ENCODE peak calls at places on chromosome 20, in six cellular contexts. One of them, this sample, is unnamed. For H3K27me3, the result is how much of the 10 kb centered on the place peaks cover.

GRCh38 chr20:4607287-4607713 is 114.4 kb upstream of the PRND start:
- DNase-seq in AG04450: peak
- DNase-seq in body of pancreas: peak
- DNase-seq in thyroid gland: peak
- DNase-seq in cardiac muscle cell: peak
- DNase-seq in PC-3: peak
- DNase-seq in this sample: peak

GRCh38 chr20:19609642-19610223 is 148.3 kb upstream of the RIN2 start:
- DNase-seq in thyroid gland: no peak
- DNase-seq in body of pancreas: no peak
- DNase-seq in AG04450: no peak
- DNase-seq in cardiac muscle cell: no peak
- DNase-seq in PC-3: peak
- DNase-seq in this sample: no peak

GRCh38 chr20:19945732-19946670 is 71.2 kb upstream of the NAA20 start:
- DNase-seq in thyroid gland: no peak
- DNase-seq in body of pancreas: peak
- DNase-seq in PC-3: no peak
- DNase-seq in AG04450: no peak
- DNase-seq in cardiac muscle cell: no peak
- DNase-seq in this sample: no peak

GRCh38 chr20:24948939-24949679 is at the start of gene CST7:
- DNase-seq in body of pancreas: peak
- DNase-seq in AG04450: no peak
- DNase-seq in thyroid gland: no peak
- DNase-seq in PC-3: peak
- DNase-seq in cardiac muscle cell: no peak
- DNase-seq in this sample: peak

GRCh38 chr20:297925-298754 is 770 bp downstream of the ZCCHC3 start:
- DNase-seq in body of pancreas: peak
- DNase-seq in AG04450: no peak
- DNase-seq in cardiac muscle cell: peak
- DNase-seq in thyroid gland: peak
- DNase-seq in PC-3: peak
- DNase-seq in this sample: peak

GRCh38 chr20:47464380-47465101 is 37.1 kb upstream of the NCOA3 start:
- DNase-seq in thyroid gland: peak
- DNase-seq in cardiac muscle cell: no peak
- DNase-seq in body of pancreas: peak
- DNase-seq in PC-3: peak
- DNase-seq in AG04450: peak
- DNase-seq in this sample: no peak

GRCh38 chr20:8587246-8587645 is 455.2 kb downstream of the PLCB1 start:
- DNase-seq in AG04450: no peak
- DNase-seq in body of pancreas: no peak
- DNase-seq in thyroid gland: no peak
- DNase-seq in PC-3: no peak
- DNase-seq in cardiac muscle cell: no peak
- DNase-seq in this sample: no peak

GRCh38 chr20:50534567-50534966 is 24.4 kb downstream of the PTPN1 start:
- DNase-seq in thyroid gland: no peak
- DNase-seq in cardiac muscle cell: no peak
- DNase-seq in AG04450: peak
- DNase-seq in body of pancreas: no peak
- DNase-seq in PC-3: no peak
- DNase-seq in this sample: no peak

GRCh38 chr20:28562510-28562898 is 2695.0 kb upstream of the DEFB115 start:
- DNase-seq in cardiac muscle cell: no peak
- DNase-seq in AG04450: peak
- DNase-seq in thyroid gland: no peak
- DNase-seq in PC-3: peak
- DNase-seq in body of pancreas: no peak
- DNase-seq in this sample: no peak

GRCh38 chr20:50027611-50028105 is 44.9 kb downstream of the SNAI1 start:
- DNase-seq in body of pancreas: peak
- DNase-seq in cardiac muscle cell: no peak
- DNase-seq in AG04450: peak
- DNase-seq in PC-3: peak
- DNase-seq in thyroid gland: peak
- DNase-seq in this sample: no peak

GRCh38 chr20:46666818-46667515 is 15.7 kb upstream of the SLC13A3 start:
- DNase-seq in PC-3: no peak
- DNase-seq in thyroid gland: no peak
- DNase-seq in body of pancreas: no peak
- DNase-seq in cardiac muscle cell: no peak
- DNase-seq in AG04450: no peak
- DNase-seq in this sample: no peak

GRCh38 chr20:53003420-53003819 is 31.3 kb downstream of the TSHZ2 start:
- DNase-seq in PC-3: no peak
- DNase-seq in cardiac muscle cell: no peak
- DNase-seq in thyroid gland: no peak
- DNase-seq in body of pancreas: no peak
- DNase-seq in AG04450: no peak
- DNase-seq in this sample: no peak

GRCh38 chr20:2093200-2093781 is 8.3 kb upstream of the STK35 start:
- DNase-seq in cardiac muscle cell: peak
- DNase-seq in AG04450: no peak
- DNase-seq in thyroid gland: no peak
- DNase-seq in PC-3: peak
- DNase-seq in body of pancreas: no peak
- DNase-seq in this sample: peak

DNA sequence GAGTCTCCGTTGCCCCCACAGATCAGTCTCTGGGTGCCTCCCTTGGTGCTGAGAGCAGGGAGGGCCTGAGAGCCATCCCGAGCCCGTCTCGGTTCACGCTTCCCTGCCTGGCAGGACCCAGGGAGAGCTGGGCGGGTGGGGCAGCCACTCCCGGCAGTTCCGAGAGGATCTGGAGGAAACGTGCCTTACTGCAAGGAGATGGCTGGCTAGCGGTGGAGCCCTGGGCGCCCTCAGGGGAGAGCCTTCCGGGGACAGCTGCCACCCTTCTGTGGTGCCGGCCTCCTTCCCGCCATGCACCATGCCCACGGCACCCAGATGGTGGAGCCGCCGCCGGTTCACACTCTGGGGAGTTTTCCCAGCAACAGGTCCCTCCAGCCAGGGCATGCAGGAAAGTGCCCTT is 45.8 kb upstream of the SLCO4A1 start:
- DNase-seq in thyroid gland: no peak
- DNase-seq in AG04450: no peak
- DNase-seq in PC-3: no peak
- DNase-seq in cardiac muscle cell: no peak
- DNase-seq in body of pancreas: no peak
- DNase-seq in this sample: no peak
- H3K27me3 ChIP-seq in thyroid gland: under half
- H3K27me3 ChIP-seq in AG04450: under half
- H3K27me3 ChIP-seq in PC-3: under half
- H3K27me3 ChIP-seq in cardiac muscle cell: under half
- H3K27me3 ChIP-seq in body of pancreas: under half
- H3K27me3 ChIP-seq in this sample: under half

DNA sequence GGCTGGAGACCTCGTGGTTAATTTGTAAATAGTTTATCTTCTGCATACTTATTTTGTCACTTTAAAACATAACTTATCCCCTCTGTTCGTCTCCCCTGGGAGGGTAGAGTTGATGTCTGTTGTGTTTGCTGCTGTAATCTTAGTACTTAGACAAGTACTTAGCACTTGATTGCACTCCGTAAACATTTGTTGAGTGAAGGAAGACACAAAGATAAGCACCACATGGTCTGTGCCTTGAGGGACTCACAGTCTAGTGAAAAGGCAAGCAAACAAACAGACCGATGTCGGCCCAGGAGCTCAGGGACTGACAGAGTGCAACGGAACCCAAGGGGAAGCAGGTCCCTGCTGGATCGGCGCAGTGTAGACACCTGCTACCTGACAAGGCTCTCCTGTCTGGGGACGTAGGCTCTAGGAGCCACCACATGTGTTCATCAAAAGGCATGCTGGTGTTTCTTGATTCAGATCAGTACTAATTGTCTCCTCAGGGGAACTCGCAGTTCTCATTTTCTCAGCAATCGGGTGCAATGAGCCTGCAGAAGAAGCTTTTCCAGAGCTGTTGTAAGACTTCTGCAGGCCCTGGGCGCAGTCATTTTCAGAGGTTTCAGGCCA is 31.4 kb downstream of the EDN3 start:
- DNase-seq in PC-3: no peak
- DNase-seq in cardiac muscle cell: peak
- DNase-seq in body of pancreas: no peak
- DNase-seq in thyroid gland: peak
- DNase-seq in AG04450: no peak
- DNase-seq in this sample: no peak
- H3K27me3 ChIP-seq in PC-3: half or more
- H3K27me3 ChIP-seq in cardiac muscle cell: half or more
- H3K27me3 ChIP-seq in body of pancreas: under half
- H3K27me3 ChIP-seq in thyroid gland: under half
- H3K27me3 ChIP-seq in AG04450: under half
- H3K27me3 ChIP-seq in this sample: under half

GRCh38 chr20:62536731-62537401 is 61.1 kb upstream of the GATA5 start:
- DNase-seq in cardiac muscle cell: no peak
- DNase-seq in thyroid gland: no peak
- DNase-seq in PC-3: no peak
- DNase-seq in body of pancreas: no peak
- DNase-seq in AG04450: no peak
- DNase-seq in this sample: no peak
- H3K27me3 ChIP-seq in cardiac muscle cell: under half
- H3K27me3 ChIP-seq in thyroid gland: under half
- H3K27me3 ChIP-seq in PC-3: under half
- H3K27me3 ChIP-seq in body of pancreas: under half
- H3K27me3 ChIP-seq in AG04450: under half
- H3K27me3 ChIP-seq in this sample: under half

GRCh38 chr20:61835301-61835700 is 230.4 kb downstream of the TAF4 start:
- DNase-seq in body of pancreas: no peak
- DNase-seq in AG04450: no peak
- DNase-seq in cardiac muscle cell: no peak
- DNase-seq in thyroid gland: no peak
- DNase-seq in PC-3: no peak
- DNase-seq in this sample: no peak
- H3K27me3 ChIP-seq in body of pancreas: under half
- H3K27me3 ChIP-seq in AG04450: under half
- H3K27me3 ChIP-seq in cardiac muscle cell: under half
- H3K27me3 ChIP-seq in thyroid gland: under half
- H3K27me3 ChIP-seq in PC-3: half or more
- H3K27me3 ChIP-seq in this sample: under half

GRCh38 chr20:45404438-45404837 is 3.7 kb upstream of the DBNDD2 start:
- DNase-seq in cardiac muscle cell: no peak
- DNase-seq in thyroid gland: no peak
- DNase-seq in PC-3: no peak
- DNase-seq in body of pancreas: no peak
- DNase-seq in AG04450: no peak
- DNase-seq in this sample: no peak
- H3K27me3 ChIP-seq in cardiac muscle cell: under half
- H3K27me3 ChIP-seq in thyroid gland: under half
- H3K27me3 ChIP-seq in PC-3: under half
- H3K27me3 ChIP-seq in body of pancreas: under half
- H3K27me3 ChIP-seq in AG04450: under half
- H3K27me3 ChIP-seq in this sample: under half

DNA sequence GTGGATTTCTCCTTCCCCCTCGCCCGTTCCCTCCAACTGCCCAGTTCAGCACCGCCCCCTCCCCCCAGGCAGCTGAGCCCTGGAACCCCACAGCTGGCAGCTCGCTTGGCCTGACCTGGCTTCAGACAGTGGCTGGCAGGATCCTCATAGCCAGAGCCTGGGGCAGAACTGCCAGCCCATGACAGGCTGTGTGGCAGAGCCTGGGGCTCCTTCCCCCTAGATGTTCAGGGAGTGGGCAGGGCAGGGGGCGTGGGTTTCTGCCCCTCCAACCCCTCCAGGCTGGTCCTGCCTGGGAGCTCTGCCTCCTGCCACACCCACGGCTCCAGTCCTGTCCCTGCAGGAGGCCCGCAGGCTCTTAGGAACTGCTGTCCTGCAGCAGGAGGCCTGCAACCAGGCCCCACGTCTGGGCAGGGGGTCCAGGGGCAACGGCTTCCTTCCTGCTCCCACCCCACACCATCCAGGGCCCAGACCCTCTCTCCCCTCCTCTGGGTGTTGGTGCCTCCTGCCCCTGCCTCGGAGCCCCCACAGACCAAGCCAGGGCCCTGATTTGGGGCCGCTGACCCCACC is 9.6 kb upstream of the KCNQ2 start:
- DNase-seq in body of pancreas: no peak
- DNase-seq in PC-3: no peak
- DNase-seq in thyroid gland: no peak
- DNase-seq in cardiac muscle cell: no peak
- DNase-seq in AG04450: no peak
- DNase-seq in this sample: no peak
- H3K27me3 ChIP-seq in body of pancreas: under half
- H3K27me3 ChIP-seq in PC-3: under half
- H3K27me3 ChIP-seq in thyroid gland: under half
- H3K27me3 ChIP-seq in cardiac muscle cell: under half
- H3K27me3 ChIP-seq in AG04450: under half
- H3K27me3 ChIP-seq in this sample: under half

DNA sequence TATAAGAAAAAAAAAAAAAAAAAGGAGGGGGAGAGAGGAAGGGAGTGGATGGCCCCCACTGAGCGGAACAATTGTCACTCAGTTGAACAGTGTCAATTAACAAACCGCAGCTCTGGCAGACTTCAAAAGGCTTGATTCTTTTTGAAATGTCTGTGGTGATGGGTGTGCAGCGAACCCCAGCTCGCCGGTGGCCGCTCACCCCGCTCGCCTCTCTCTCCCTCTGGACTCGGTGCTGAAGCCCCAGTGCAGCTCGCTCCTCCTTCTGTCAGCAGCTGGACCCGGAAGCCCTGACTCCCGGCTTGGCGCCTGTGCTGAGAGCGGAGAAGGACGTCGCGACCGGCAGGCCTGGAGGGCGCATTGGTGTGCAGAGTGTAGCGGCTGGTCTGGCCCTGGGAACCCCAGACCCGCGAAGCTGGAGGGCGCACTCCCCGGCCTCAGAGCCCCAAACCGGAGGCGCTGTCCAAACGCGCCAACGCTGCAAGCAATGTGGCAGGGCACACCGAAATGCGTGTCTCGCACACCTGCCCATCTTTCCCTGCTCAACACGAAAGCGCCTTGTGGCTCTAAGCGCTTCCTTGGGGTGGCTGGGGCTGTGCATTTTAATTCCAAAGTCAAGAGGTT is 3.4 kb downstream of the LINC00237 start:
- DNase-seq in cardiac muscle cell: peak
- DNase-seq in thyroid gland: peak
- DNase-seq in body of pancreas: peak
- DNase-seq in PC-3: no peak
- DNase-seq in AG04450: no peak
- DNase-seq in this sample: no peak
- H3K27me3 ChIP-seq in cardiac muscle cell: half or more
- H3K27me3 ChIP-seq in thyroid gland: half or more
- H3K27me3 ChIP-seq in body of pancreas: half or more
- H3K27me3 ChIP-seq in PC-3: half or more
- H3K27me3 ChIP-seq in AG04450: half or more
- H3K27me3 ChIP-seq in this sample: under half

This sample was measured in DND-41.